ENCODE peak calls at places on chromosomes 6 and 20, in ten cellular contexts. One of them, this sample, is unnamed.
A peak's percentile ranks its signal among the peaks of the same experiment; 100 is the strongest.

GRCh38 chr6:96724641-96725040 is 112.6 kb downstream of the GPR63 start:
- DNase-seq in psoas muscle: no peak
- DNase-seq in CD8-positive, alpha-beta memory T cell: no peak
- DNase-seq in AG04449: no peak
- DNase-seq in dermis microvascular lymphatic vessel endothelial cell: no peak
- DNase-seq in NCI-H1092: no peak
- DNase-seq in RWPE1: no peak
- DNase-seq in fibroblast of lung: no peak
- DNase-seq in PC-3: no peak
- DNase-seq in activated naive CD8-positive, alpha-beta T cell treated with anti-CD3 and anti-CD28 coated beads for 36 hours: no peak
- DNase-seq in this sample: no peak

GRCh38 chr20:62704341-62704948 is 4.2 kb upstream of the NTSR1 start:
- DNase-seq in activated naive CD8-positive, alpha-beta T cell treated with anti-CD3 and anti-CD28 coated beads for 36 hours: no peak
- DNase-seq in NCI-H1092: peak; percentile 85
- DNase-seq in psoas muscle: peak; percentile 79
- DNase-seq in AG04449: peak; percentile 38
- DNase-seq in RWPE1: peak; percentile 99
- DNase-seq in PC-3: peak; percentile 99
- DNase-seq in fibroblast of lung: peak; percentile 92
- DNase-seq in dermis microvascular lymphatic vessel endothelial cell: peak; percentile 99
- DNase-seq in CD8-positive, alpha-beta memory T cell: no peak
- DNase-seq in this sample: peak; percentile 88

GRCh38 chr6:36607782-36608386 is 13.7 kb downstream of the SRSF3 start:
- DNase-seq in PC-3: no peak
- DNase-seq in RWPE1: peak; percentile 64
- DNase-seq in NCI-H1092: no peak
- DNase-seq in CD8-positive, alpha-beta memory T cell: no peak
- DNase-seq in dermis microvascular lymphatic vessel endothelial cell: no peak
- DNase-seq in activated naive CD8-positive, alpha-beta T cell treated with anti-CD3 and anti-CD28 coated beads for 36 hours: no peak
- DNase-seq in AG04449: no peak
- DNase-seq in fibroblast of lung: no peak
- DNase-seq in psoas muscle: no peak
- DNase-seq in this sample: peak; percentile 15

GRCh38 chr6:106163966-106164877 is 78.1 kb downstream of the PRDM1 start:
- DNase-seq in psoas muscle: no peak
- DNase-seq in PC-3: no peak
- DNase-seq in fibroblast of lung: peak; percentile 84
- DNase-seq in RWPE1: no peak
- DNase-seq in AG04449: peak; percentile 59
- DNase-seq in NCI-H1092: no peak
- DNase-seq in dermis microvascular lymphatic vessel endothelial cell: no peak
- DNase-seq in CD8-positive, alpha-beta memory T cell: peak; percentile 65
- DNase-seq in activated naive CD8-positive, alpha-beta T cell treated with anti-CD3 and anti-CD28 coated beads for 36 hours: peak; percentile 57
- DNase-seq in this sample: no peak

GRCh38 chr6:133973109-133973971 is 20.3 kb downstream of the TBPL1 start:
- DNase-seq in fibroblast of lung: peak; percentile 49
- DNase-seq in CD8-positive, alpha-beta memory T cell: no peak
- DNase-seq in AG04449: no peak
- DNase-seq in psoas muscle: no peak
- DNase-seq in PC-3: peak; percentile 68
- DNase-seq in RWPE1: peak; percentile 42
- DNase-seq in activated naive CD8-positive, alpha-beta T cell treated with anti-CD3 and anti-CD28 coated beads for 36 hours: no peak
- DNase-seq in NCI-H1092: peak; percentile 13
- DNase-seq in dermis microvascular lymphatic vessel endothelial cell: peak; percentile 69
- DNase-seq in this sample: no peak

GRCh38 chr6:140811642-140812041 is 1321.1 kb upstream of the GJE1 start:
- DNase-seq in PC-3: no peak
- DNase-seq in NCI-H1092: no peak
- DNase-seq in CD8-positive, alpha-beta memory T cell: no peak
- DNase-seq in RWPE1: no peak
- DNase-seq in AG04449: no peak
- DNase-seq in activated naive CD8-positive, alpha-beta T cell treated with anti-CD3 and anti-CD28 coated beads for 36 hours: no peak
- DNase-seq in psoas muscle: no peak
- DNase-seq in fibroblast of lung: no peak
- DNase-seq in dermis microvascular lymphatic vessel endothelial cell: no peak
- DNase-seq in this sample: no peak

GRCh38 chr20:1327241-1327653 is 1.7 kb downstream of the SDCBP2 start:
- DNase-seq in RWPE1: no peak
- DNase-seq in dermis microvascular lymphatic vessel endothelial cell: peak; percentile 37
- DNase-seq in CD8-positive, alpha-beta memory T cell: no peak
- DNase-seq in PC-3: peak; percentile 57
- DNase-seq in NCI-H1092: no peak
- DNase-seq in AG04449: no peak
- DNase-seq in activated naive CD8-positive, alpha-beta T cell treated with anti-CD3 and anti-CD28 coated beads for 36 hours: peak; percentile 11
- DNase-seq in fibroblast of lung: peak; percentile 47
- DNase-seq in psoas muscle: peak; percentile 60
- DNase-seq in this sample: peak; percentile 77

GRCh38 chr6:118249680-118250079 is 298.4 kb upstream of the PLN start:
- DNase-seq in NCI-H1092: no peak
- DNase-seq in AG04449: no peak
- DNase-seq in dermis microvascular lymphatic vessel endothelial cell: peak; percentile 2
- DNase-seq in PC-3: no peak
- DNase-seq in activated naive CD8-positive, alpha-beta T cell treated with anti-CD3 and anti-CD28 coated beads for 36 hours: no peak
- DNase-seq in RWPE1: no peak
- DNase-seq in psoas muscle: no peak
- DNase-seq in fibroblast of lung: no peak
- DNase-seq in CD8-positive, alpha-beta memory T cell: no peak
- DNase-seq in this sample: no peak

GRCh38 chr6:23349521-23350147 is 776.4 kb upstream of the NRSN1 start:
- DNase-seq in psoas muscle: no peak
- DNase-seq in activated naive CD8-positive, alpha-beta T cell treated with anti-CD3 and anti-CD28 coated beads for 36 hours: no peak
- DNase-seq in CD8-positive, alpha-beta memory T cell: no peak
- DNase-seq in PC-3: peak; percentile 99
- DNase-seq in RWPE1: peak; percentile 61
- DNase-seq in NCI-H1092: peak; percentile 61
- DNase-seq in AG04449: peak; percentile 72
- DNase-seq in fibroblast of lung: peak; percentile 86
- DNase-seq in dermis microvascular lymphatic vessel endothelial cell: peak; percentile 72
- DNase-seq in this sample: no peak

GRCh38 chr6:74731204-74731603 is 474.6 kb downstream of the COL12A1 start:
- DNase-seq in NCI-H1092: peak; percentile 29
- DNase-seq in activated naive CD8-positive, alpha-beta T cell treated with anti-CD3 and anti-CD28 coated beads for 36 hours: no peak
- DNase-seq in CD8-positive, alpha-beta memory T cell: no peak
- DNase-seq in AG04449: no peak
- DNase-seq in psoas muscle: no peak
- DNase-seq in RWPE1: no peak
- DNase-seq in fibroblast of lung: peak; percentile 81
- DNase-seq in dermis microvascular lymphatic vessel endothelial cell: peak; percentile 74
- DNase-seq in PC-3: peak; percentile 59
- DNase-seq in this sample: no peak